ENCODE peak calls at places on chromosomes 5 and 9, in nine cellular contexts. One of them, this sample, is unnamed.

GRCh38 chr9:112011051-112011620 is 114.5 kb downstream of the UGCG start:
- DNase-seq in naive thymus-derived CD4-positive, alpha-beta T cell: no peak
- DNase-seq in Karpas-422: no peak
- DNase-seq in aorta: no peak
- DNase-seq in cardiac muscle cell: no peak
- DNase-seq in fibroblast of lung: no peak
- DNase-seq in CD8-positive, alpha-beta memory T cell: no peak
- DNase-seq in psoas muscle: no peak
- DNase-seq in GM23248: no peak
- DNase-seq in this sample: no peak

GRCh38 chr9:81894891-81895290 is 33.3 kb upstream of the SPATA31D4 start:
- DNase-seq in naive thymus-derived CD4-positive, alpha-beta T cell: no peak
- DNase-seq in Karpas-422: no peak
- DNase-seq in aorta: no peak
- DNase-seq in cardiac muscle cell: no peak
- DNase-seq in fibroblast of lung: peak; percentile 45
- DNase-seq in CD8-positive, alpha-beta memory T cell: no peak
- DNase-seq in psoas muscle: no peak
- DNase-seq in GM23248: no peak
- DNase-seq in this sample: no peak

GRCh38 chr9:130286781-130287428 is 21.3 kb downstream of the HMCN2 start:
- DNase-seq in naive thymus-derived CD4-positive, alpha-beta T cell: no peak
- DNase-seq in Karpas-422: no peak
- DNase-seq in aorta: no peak
- DNase-seq in cardiac muscle cell: no peak
- DNase-seq in fibroblast of lung: no peak
- DNase-seq in CD8-positive, alpha-beta memory T cell: no peak
- DNase-seq in psoas muscle: no peak
- DNase-seq in GM23248: no peak
- DNase-seq in this sample: no peak

GRCh38 chr9:78297672-78297961 is 692 bp downstream of the PSAT1 start:
- DNase-seq in naive thymus-derived CD4-positive, alpha-beta T cell: no peak
- DNase-seq in Karpas-422: no peak
- DNase-seq in aorta: no peak
- DNase-seq in cardiac muscle cell: no peak
- DNase-seq in fibroblast of lung: no peak
- DNase-seq in CD8-positive, alpha-beta memory T cell: no peak
- DNase-seq in psoas muscle: no peak
- DNase-seq in GM23248: no peak
- DNase-seq in this sample: no peak

GRCh38 chr5:435156-435790 is 7.7 kb upstream of the EXOC3 start:
- DNase-seq in naive thymus-derived CD4-positive, alpha-beta T cell: no peak
- DNase-seq in Karpas-422: no peak
- DNase-seq in aorta: no peak
- DNase-seq in cardiac muscle cell: no peak
- DNase-seq in fibroblast of lung: no peak
- DNase-seq in CD8-positive, alpha-beta memory T cell: no peak
- DNase-seq in psoas muscle: no peak
- DNase-seq in GM23248: no peak
- DNase-seq in this sample: no peak

GRCh38 chr5:54713923-54714581 is 196.5 kb downstream of the SNX18 start:
- DNase-seq in naive thymus-derived CD4-positive, alpha-beta T cell: no peak
- DNase-seq in Karpas-422: no peak
- DNase-seq in aorta: no peak
- DNase-seq in cardiac muscle cell: peak; percentile 19
- DNase-seq in fibroblast of lung: peak; percentile 80
- DNase-seq in CD8-positive, alpha-beta memory T cell: no peak
- DNase-seq in psoas muscle: no peak
- DNase-seq in GM23248: peak; percentile 39
- DNase-seq in this sample: no peak

GRCh38 chr5:106985174-106985573 is 685.6 kb downstream of the EFNA5 start:
- DNase-seq in naive thymus-derived CD4-positive, alpha-beta T cell: no peak
- DNase-seq in Karpas-422: no peak
- DNase-seq in aorta: no peak
- DNase-seq in cardiac muscle cell: no peak
- DNase-seq in fibroblast of lung: no peak
- DNase-seq in CD8-positive, alpha-beta memory T cell: no peak
- DNase-seq in psoas muscle: no peak
- DNase-seq in GM23248: no peak
- DNase-seq in this sample: no peak

GRCh38 chr9:19381656-19382055 is 1.6 kb upstream of the RPS6 start:
- DNase-seq in naive thymus-derived CD4-positive, alpha-beta T cell: no peak
- DNase-seq in Karpas-422: no peak
- DNase-seq in aorta: no peak
- DNase-seq in cardiac muscle cell: no peak
- DNase-seq in fibroblast of lung: no peak
- DNase-seq in CD8-positive, alpha-beta memory T cell: no peak
- DNase-seq in psoas muscle: no peak
- DNase-seq in GM23248: no peak
- DNase-seq in this sample: no peak

GRCh38 chr9:25700430-25700829 is 22.2 kb upstream of the TUSC1 start:
- DNase-seq in naive thymus-derived CD4-positive, alpha-beta T cell: no peak
- DNase-seq in Karpas-422: no peak
- DNase-seq in aorta: no peak
- DNase-seq in cardiac muscle cell: no peak
- DNase-seq in fibroblast of lung: no peak
- DNase-seq in CD8-positive, alpha-beta memory T cell: no peak
- DNase-seq in psoas muscle: no peak
- DNase-seq in GM23248: no peak
- DNase-seq in this sample: no peak

GRCh38 chr5:72302171-72302570 is 17.9 kb downstream of the MRPS27 start:
- DNase-seq in naive thymus-derived CD4-positive, alpha-beta T cell: no peak
- DNase-seq in Karpas-422: no peak
- DNase-seq in aorta: no peak
- DNase-seq in cardiac muscle cell: no peak
- DNase-seq in fibroblast of lung: no peak
- DNase-seq in CD8-positive, alpha-beta memory T cell: no peak
- DNase-seq in psoas muscle: no peak
- DNase-seq in GM23248: no peak
- DNase-seq in this sample: no peak
- H3K4me3 ChIP-seq in naive thymus-derived CD4-positive, alpha-beta T cell: no peak overlapping the region
- H3K4me3 ChIP-seq in Karpas-422: peak overlapping the region; percentile 42
- H3K4me3 ChIP-seq in aorta: no peak overlapping the region
- H3K4me3 ChIP-seq in cardiac muscle cell: no peak overlapping the region
- H3K4me3 ChIP-seq in fibroblast of lung: no peak overlapping the region
- H3K4me3 ChIP-seq in CD8-positive, alpha-beta memory T cell: no peak overlapping the region
- H3K4me3 ChIP-seq in psoas muscle: no peak overlapping the region
- H3K4me3 ChIP-seq in GM23248: no peak overlapping the region
- H3K4me3 ChIP-seq in this sample: no peak overlapping the region

GRCh38 chr5:52786937-52787599 is 648 bp upstream of the ITGA1 start:
- DNase-seq in naive thymus-derived CD4-positive, alpha-beta T cell: no peak
- DNase-seq in Karpas-422: peak; percentile 55
- DNase-seq in aorta: peak; percentile 43
- DNase-seq in cardiac muscle cell: no peak
- DNase-seq in fibroblast of lung: no peak
- DNase-seq in CD8-positive, alpha-beta memory T cell: peak; percentile 68
- DNase-seq in psoas muscle: no peak
- DNase-seq in GM23248: peak; percentile 57
- DNase-seq in this sample: peak; percentile 48
- H3K4me1 ChIP-seq in naive thymus-derived CD4-positive, alpha-beta T cell: no peaks in the 10 kb centered on the region
- H3K4me1 ChIP-seq in Karpas-422: no peaks in the 10 kb centered on the region
- H3K4me1 ChIP-seq in aorta: peaks cover under 1% of the 10 kb centered on the region
- H3K4me1 ChIP-seq in cardiac muscle cell: no peaks in the 10 kb centered on the region
- H3K4me1 ChIP-seq in fibroblast of lung: peaks cover 8% of the 10 kb centered on the region
- H3K4me1 ChIP-seq in CD8-positive, alpha-beta memory T cell: peaks cover 10% of the 10 kb centered on the region
- H3K4me1 ChIP-seq in psoas muscle: peaks cover 6% of the 10 kb centered on the region
- H3K4me1 ChIP-seq in GM23248: peaks cover 29% of the 10 kb centered on the region
- H3K4me1 ChIP-seq in this sample: peaks cover 15% of the 10 kb centered on the region

DNA sequence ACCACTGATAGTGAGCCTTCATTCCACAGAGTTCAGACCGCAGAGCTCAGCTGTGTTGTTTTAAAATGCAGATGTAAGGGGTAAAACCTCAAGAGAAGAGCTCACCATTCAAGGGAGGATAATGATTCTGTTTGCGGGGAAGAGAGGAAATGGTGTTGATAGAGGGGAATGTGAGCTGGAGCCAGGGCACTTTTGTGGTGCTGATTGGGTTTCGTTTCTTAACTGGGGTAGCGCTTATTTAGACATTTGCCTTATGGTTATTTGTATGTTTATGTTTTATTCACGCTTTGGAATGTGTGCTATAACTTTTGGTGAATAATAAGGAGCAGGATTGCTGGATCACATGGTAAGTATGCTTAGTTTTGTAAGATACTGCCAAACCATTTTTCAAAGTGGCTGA is 42.5 kb downstream of the STXBP1 start:
- DNase-seq in naive thymus-derived CD4-positive, alpha-beta T cell: no peak
- DNase-seq in Karpas-422: peak; percentile 16
- DNase-seq in aorta: no peak
- DNase-seq in cardiac muscle cell: no peak
- DNase-seq in fibroblast of lung: peak; percentile 36
- DNase-seq in CD8-positive, alpha-beta memory T cell: no peak
- DNase-seq in psoas muscle: no peak
- DNase-seq in GM23248: no peak
- DNase-seq in this sample: no peak
- H3K4me3 ChIP-seq in naive thymus-derived CD4-positive, alpha-beta T cell: no peak overlapping the region
- H3K4me3 ChIP-seq in Karpas-422: no peak overlapping the region
- H3K4me3 ChIP-seq in aorta: no peak overlapping the region
- H3K4me3 ChIP-seq in cardiac muscle cell: no peak overlapping the region
- H3K4me3 ChIP-seq in fibroblast of lung: no peak overlapping the region
- H3K4me3 ChIP-seq in CD8-positive, alpha-beta memory T cell: no peak overlapping the region
- H3K4me3 ChIP-seq in psoas muscle: no peak overlapping the region
- H3K4me3 ChIP-seq in GM23248: no peak overlapping the region
- H3K4me3 ChIP-seq in this sample: no peak overlapping the region

GRCh38 chr5:142364251-142365145 is 39.7 kb upstream of the SPRY4 start:
- DNase-seq in naive thymus-derived CD4-positive, alpha-beta T cell: no peak
- DNase-seq in Karpas-422: no peak
- DNase-seq in aorta: no peak
- DNase-seq in cardiac muscle cell: no peak
- DNase-seq in fibroblast of lung: no peak
- DNase-seq in CD8-positive, alpha-beta memory T cell: no peak
- DNase-seq in psoas muscle: peak; percentile 39
- DNase-seq in GM23248: no peak
- DNase-seq in this sample: no peak
- H3K4me1 ChIP-seq in naive thymus-derived CD4-positive, alpha-beta T cell: no peaks in the 10 kb centered on the region
- H3K4me1 ChIP-seq in Karpas-422: peaks cover 6% of the 10 kb centered on the region
- H3K4me1 ChIP-seq in aorta: peaks cover 2% of the 10 kb centered on the region
- H3K4me1 ChIP-seq in cardiac muscle cell: peaks cover 29% of the 10 kb centered on the region
- H3K4me1 ChIP-seq in fibroblast of lung: peaks cover 8% of the 10 kb centered on the region
- H3K4me1 ChIP-seq in CD8-positive, alpha-beta memory T cell: peaks cover 8% of the 10 kb centered on the region
- H3K4me1 ChIP-seq in psoas muscle: peaks cover 3% of the 10 kb centered on the region
- H3K4me1 ChIP-seq in GM23248: peaks cover 14% of the 10 kb centered on the region
- H3K4me1 ChIP-seq in this sample: peaks cover 12% of the 10 kb centered on the region

GRCh38 chr9:91915524-91916266 is 34.3 kb downstream of the ROR2 start:
- DNase-seq in naive thymus-derived CD4-positive, alpha-beta T cell: no peak
- DNase-seq in Karpas-422: no peak
- DNase-seq in aorta: no peak
- DNase-seq in cardiac muscle cell: no peak
- DNase-seq in fibroblast of lung: no peak
- DNase-seq in CD8-positive, alpha-beta memory T cell: no peak
- DNase-seq in psoas muscle: no peak
- DNase-seq in GM23248: no peak
- DNase-seq in this sample: no peak

GRCh38 chr9:91914937-91915336 is 35.1 kb downstream of the ROR2 start:
- DNase-seq in naive thymus-derived CD4-positive, alpha-beta T cell: no peak
- DNase-seq in Karpas-422: no peak
- DNase-seq in aorta: no peak
- DNase-seq in cardiac muscle cell: no peak
- DNase-seq in fibroblast of lung: no peak
- DNase-seq in CD8-positive, alpha-beta memory T cell: no peak
- DNase-seq in psoas muscle: no peak
- DNase-seq in GM23248: no peak
- DNase-seq in this sample: no peak

GRCh38 chr9:91913096-91913495 is 36.9 kb downstream of the ROR2 start:
- DNase-seq in naive thymus-derived CD4-positive, alpha-beta T cell: no peak
- DNase-seq in Karpas-422: no peak
- DNase-seq in aorta: no peak
- DNase-seq in cardiac muscle cell: no peak
- DNase-seq in fibroblast of lung: no peak
- DNase-seq in CD8-positive, alpha-beta memory T cell: no peak
- DNase-seq in psoas muscle: no peak
- DNase-seq in GM23248: peak; percentile 19
- DNase-seq in this sample: no peak

GRCh38 chr9:91913986-91914385 is 36.0 kb downstream of the ROR2 start:
- DNase-seq in naive thymus-derived CD4-positive, alpha-beta T cell: no peak
- DNase-seq in Karpas-422: no peak
- DNase-seq in aorta: no peak
- DNase-seq in cardiac muscle cell: no peak
- DNase-seq in fibroblast of lung: no peak
- DNase-seq in CD8-positive, alpha-beta memory T cell: no peak
- DNase-seq in psoas muscle: no peak
- DNase-seq in GM23248: no peak
- DNase-seq in this sample: no peak

DNA sequence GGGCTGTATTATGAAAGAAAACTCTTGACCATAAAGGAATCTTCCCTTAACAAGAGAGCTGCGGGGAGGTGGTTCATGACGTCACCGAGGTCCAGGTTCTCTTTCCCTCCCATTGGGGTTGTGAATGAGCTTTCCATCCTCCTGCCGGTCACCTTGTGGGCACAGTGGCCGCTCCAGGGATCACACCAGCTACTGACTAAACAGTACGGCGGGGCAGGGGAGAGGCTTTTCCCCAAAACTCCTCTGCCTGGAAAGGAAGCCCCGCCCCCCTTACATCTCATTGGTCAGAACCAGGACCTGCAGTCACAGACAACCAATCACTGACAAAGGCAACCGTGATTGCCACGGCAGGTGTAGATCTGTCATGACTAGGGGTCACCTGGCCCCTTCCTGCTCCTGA is 35.6 kb downstream of the ROR2 start:
- DNase-seq in naive thymus-derived CD4-positive, alpha-beta T cell: no peak
- DNase-seq in Karpas-422: no peak
- DNase-seq in aorta: no peak
- DNase-seq in cardiac muscle cell: no peak
- DNase-seq in fibroblast of lung: no peak
- DNase-seq in CD8-positive, alpha-beta memory T cell: no peak
- DNase-seq in psoas muscle: no peak
- DNase-seq in GM23248: no peak
- DNase-seq in this sample: no peak
- H3K4me3 ChIP-seq in naive thymus-derived CD4-positive, alpha-beta T cell: no peak overlapping the region
- H3K4me3 ChIP-seq in Karpas-422: no peak overlapping the region
- H3K4me3 ChIP-seq in aorta: no peak overlapping the region
- H3K4me3 ChIP-seq in cardiac muscle cell: no peak overlapping the region
- H3K4me3 ChIP-seq in fibroblast of lung: no peak overlapping the region
- H3K4me3 ChIP-seq in CD8-positive, alpha-beta memory T cell: no peak overlapping the region
- H3K4me3 ChIP-seq in psoas muscle: no peak overlapping the region
- H3K4me3 ChIP-seq in GM23248: no peak overlapping the region
- H3K4me3 ChIP-seq in this sample: no peak overlapping the region

GRCh38 chr9:121197135-121197534 is 4.5 kb downstream of the RAB14 start:
- DNase-seq in naive thymus-derived CD4-positive, alpha-beta T cell: no peak
- DNase-seq in Karpas-422: peak; percentile 56
- DNase-seq in aorta: no peak
- DNase-seq in cardiac muscle cell: no peak
- DNase-seq in fibroblast of lung: no peak
- DNase-seq in CD8-positive, alpha-beta memory T cell: no peak
- DNase-seq in psoas muscle: no peak
- DNase-seq in GM23248: peak; percentile 33
- DNase-seq in this sample: no peak
- H3K4me1 ChIP-seq in naive thymus-derived CD4-positive, alpha-beta T cell: peaks cover 55% of the 10 kb centered on the region
- H3K4me1 ChIP-seq in Karpas-422: peaks cover 81% of the 10 kb centered on the region
- H3K4me1 ChIP-seq in aorta: peaks cover 2% of the 10 kb centered on the region
- H3K4me1 ChIP-seq in cardiac muscle cell: peaks cover 64% of the 10 kb centered on the region
- H3K4me1 ChIP-seq in fibroblast of lung: peaks cover 6% of the 10 kb centered on the region
- H3K4me1 ChIP-seq in CD8-positive, alpha-beta memory T cell: peaks cover 76% of the 10 kb centered on the region
- H3K4me1 ChIP-seq in psoas muscle: peaks cover 76% of the 10 kb centered on the region
- H3K4me1 ChIP-seq in GM23248: peaks cover 77% of the 10 kb centered on the region
- H3K4me1 ChIP-seq in this sample: peaks cover 84% of the 10 kb centered on the region

GRCh38 chr5:142697846-142698245 is 12.0 kb upstream of the FGF1 start:
- DNase-seq in naive thymus-derived CD4-positive, alpha-beta T cell: no peak
- DNase-seq in Karpas-422: no peak
- DNase-seq in aorta: no peak
- DNase-seq in cardiac muscle cell: peak; percentile 57
- DNase-seq in fibroblast of lung: peak; percentile 47
- DNase-seq in CD8-positive, alpha-beta memory T cell: no peak
- DNase-seq in psoas muscle: peak; percentile 43
- DNase-seq in GM23248: peak; percentile 55
- DNase-seq in this sample: no peak
- H3K4me3 ChIP-seq in naive thymus-derived CD4-positive, alpha-beta T cell: no peak overlapping the region
- H3K4me3 ChIP-seq in Karpas-422: no peak overlapping the region
- H3K4me3 ChIP-seq in aorta: no peak overlapping the region
- H3K4me3 ChIP-seq in cardiac muscle cell: no peak overlapping the region
- H3K4me3 ChIP-seq in fibroblast of lung: no peak overlapping the region
- H3K4me3 ChIP-seq in CD8-positive, alpha-beta memory T cell: no peak overlapping the region
- H3K4me3 ChIP-seq in psoas muscle: peak overlapping the region; percentile 5
- H3K4me3 ChIP-seq in GM23248: peak overlapping the region; percentile 21
- H3K4me3 ChIP-seq in this sample: no peak overlapping the region

This sample was measured in CD4-positive, alpha-beta memory T cell.